ENCODE peak calls at places on chromosomes 16 and 17, in six cellular contexts. One of them, this sample, is unnamed.

GRCh38 chr17:17664073-17664470 is 17.2 kb upstream of the RAI1 start:
- DNase-seq in breast epithelium: no peak
- DNase-seq in neural progenitor cell: no peak
- DNase-seq in upper lobe of left lung: no peak
- DNase-seq in tibial artery: no peak
- DNase-seq in cardiac muscle cell: no peak
- DNase-seq in this sample: no peak

GRCh38 chr17:67105213-67105612 is 60.9 kb downstream of the CACNG1 start:
- DNase-seq in cardiac muscle cell: peak; percentile 80
- DNase-seq in neural progenitor cell: no peak
- DNase-seq in upper lobe of left lung: no peak
- DNase-seq in tibial artery: no peak
- DNase-seq in breast epithelium: no peak
- DNase-seq in this sample: no peak

GRCh38 chr16:82368041-82368440 is 198.0 kb upstream of the MPHOSPH6 start:
- DNase-seq in breast epithelium: no peak
- DNase-seq in upper lobe of left lung: no peak
- DNase-seq in tibial artery: no peak
- DNase-seq in cardiac muscle cell: peak; percentile 35
- DNase-seq in neural progenitor cell: peak; percentile 52
- DNase-seq in this sample: no peak

GRCh38 chr17:866568-867087 is 84.5 kb downstream of the MRM3 start:
- DNase-seq in tibial artery: no peak
- DNase-seq in upper lobe of left lung: no peak
- DNase-seq in cardiac muscle cell: no peak
- DNase-seq in breast epithelium: no peak
- DNase-seq in neural progenitor cell: no peak
- DNase-seq in this sample: no peak

GRCh38 chr17:70071127-70071526 is 3.9 kb upstream of the KCNJ16 start:
- DNase-seq in cardiac muscle cell: no peak
- DNase-seq in breast epithelium: no peak
- DNase-seq in upper lobe of left lung: no peak
- DNase-seq in neural progenitor cell: no peak
- DNase-seq in tibial artery: no peak
- DNase-seq in this sample: no peak

GRCh38 chr16:68086336-68086821 is 1.2 kb downstream of the NFATC3 start:
- DNase-seq in cardiac muscle cell: peak; percentile 33
- DNase-seq in tibial artery: no peak
- DNase-seq in upper lobe of left lung: no peak
- DNase-seq in breast epithelium: no peak
- DNase-seq in neural progenitor cell: peak; percentile 52
- DNase-seq in this sample: no peak

GRCh38 chr17:9802294-9802693 is 10.9 kb upstream of the DHRS7C start:
- DNase-seq in neural progenitor cell: no peak
- DNase-seq in tibial artery: no peak
- DNase-seq in breast epithelium: no peak
- DNase-seq in cardiac muscle cell: peak; percentile 13
- DNase-seq in upper lobe of left lung: no peak
- DNase-seq in this sample: no peak

GRCh38 chr17:951388-952132 is 28.0 kb downstream of the NXN start:
- DNase-seq in cardiac muscle cell: peak; percentile 76
- DNase-seq in breast epithelium: no peak
- DNase-seq in neural progenitor cell: peak; percentile 77
- DNase-seq in upper lobe of left lung: peak; percentile 76
- DNase-seq in tibial artery: no peak
- DNase-seq in this sample: peak; percentile 67

GRCh38 chr16:71894229-71894920 is 956 bp upstream of the IST1 start:
- DNase-seq in tibial artery: peak; percentile 74
- DNase-seq in neural progenitor cell: peak; percentile 79
- DNase-seq in breast epithelium: peak; percentile 57
- DNase-seq in upper lobe of left lung: no peak
- DNase-seq in cardiac muscle cell: peak; percentile 69
- DNase-seq in this sample: peak; percentile 47
- TF ChIP-seq CTCF in tibial artery: no peak
- TF ChIP-seq CTCF in neural progenitor cell: peak; percentile 7
- TF ChIP-seq CTCF in breast epithelium: no peak
- TF ChIP-seq CTCF in upper lobe of left lung: no peak
- TF ChIP-seq CTCF in cardiac muscle cell: no peak
- TF ChIP-seq CTCF in this sample: peak; percentile 24

DNA sequence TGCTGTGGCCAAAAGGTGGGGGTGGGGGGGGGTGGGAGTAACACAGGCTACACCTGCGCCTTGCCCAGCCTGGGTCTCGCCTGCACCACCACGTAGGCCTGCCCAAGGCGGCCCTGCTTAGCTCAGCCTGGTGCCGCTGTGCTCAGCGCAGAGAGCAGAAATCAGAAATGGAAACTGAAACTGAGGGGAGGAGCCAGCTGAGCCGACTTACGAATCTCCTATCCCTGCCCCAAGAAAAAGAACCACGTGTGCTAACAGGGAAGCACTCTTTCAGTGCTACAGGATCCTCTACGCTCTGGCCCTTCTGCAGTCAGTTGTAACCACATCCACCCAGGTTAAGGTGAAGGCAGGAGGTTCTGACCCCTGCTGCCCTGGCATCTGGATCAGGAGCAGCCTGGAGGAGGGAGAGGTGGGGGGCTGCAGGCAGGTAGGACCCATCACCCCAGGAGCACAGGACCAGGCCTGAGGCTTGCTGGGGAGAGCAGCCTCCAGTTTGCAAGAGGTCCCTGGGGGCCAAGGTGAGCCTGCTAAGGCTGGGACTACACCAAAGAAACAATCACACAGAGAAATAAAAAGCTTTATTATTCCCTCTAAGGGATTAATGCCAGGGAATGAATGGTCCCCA is at the start of gene DHX58:
- DNase-seq in cardiac muscle cell: peak; percentile 88
- DNase-seq in upper lobe of left lung: peak; percentile 86
- DNase-seq in neural progenitor cell: no peak
- DNase-seq in tibial artery: peak; percentile 86
- DNase-seq in breast epithelium: no peak
- DNase-seq in this sample: no peak
- H3K4me3 ChIP-seq in cardiac muscle cell: no peak within 1 kb of the TSS
- H3K4me3 ChIP-seq in upper lobe of left lung: peak within 1 kb of the TSS; percentile 75
- H3K4me3 ChIP-seq in neural progenitor cell: no peak within 1 kb of the TSS
- H3K4me3 ChIP-seq in tibial artery: peak within 1 kb of the TSS; percentile 56
- H3K4me3 ChIP-seq in breast epithelium: peak within 1 kb of the TSS; percentile 57
- H3K4me3 ChIP-seq in this sample: peak within 1 kb of the TSS; percentile 66

GRCh38 chr17:45950888-45951287 is 48.2 kb upstream of the STH start:
- DNase-seq in breast epithelium: peak; percentile 31
- DNase-seq in neural progenitor cell: no peak
- DNase-seq in tibial artery: no peak
- DNase-seq in cardiac muscle cell: no peak
- DNase-seq in upper lobe of left lung: no peak
- DNase-seq in this sample: no peak

GRCh38 chr17:45946841-45947256 is 52.2 kb upstream of the STH start:
- DNase-seq in cardiac muscle cell: peak; percentile 74
- DNase-seq in upper lobe of left lung: no peak
- DNase-seq in breast epithelium: peak; percentile 19
- DNase-seq in neural progenitor cell: no peak
- DNase-seq in tibial artery: no peak
- DNase-seq in this sample: no peak

GRCh38 chr17:45949755-45950320 is 49.2 kb upstream of the STH start:
- DNase-seq in breast epithelium: peak; percentile 37
- DNase-seq in tibial artery: no peak
- DNase-seq in upper lobe of left lung: no peak
- DNase-seq in neural progenitor cell: no peak
- DNase-seq in cardiac muscle cell: no peak
- DNase-seq in this sample: no peak

GRCh38 chr17:45948498-45948880 is 50.6 kb upstream of the STH start:
- DNase-seq in upper lobe of left lung: no peak
- DNase-seq in tibial artery: no peak
- DNase-seq in breast epithelium: peak; percentile 2
- DNase-seq in cardiac muscle cell: peak; percentile 10
- DNase-seq in neural progenitor cell: no peak
- DNase-seq in this sample: no peak

GRCh38 chr17:45948881-45949624 is 50.0 kb upstream of the STH start:
- DNase-seq in neural progenitor cell: peak; percentile 86
- DNase-seq in breast epithelium: peak; percentile 74
- DNase-seq in tibial artery: peak; percentile 80
- DNase-seq in cardiac muscle cell: peak; percentile 74
- DNase-seq in upper lobe of left lung: peak; percentile 95
- DNase-seq in this sample: no peak
- TF ChIP-seq CTCF in neural progenitor cell: peak; percentile 71
- TF ChIP-seq CTCF in breast epithelium: peak; percentile 41
- TF ChIP-seq CTCF in tibial artery: peak; percentile 76
- TF ChIP-seq CTCF in cardiac muscle cell: peak; percentile 91
- TF ChIP-seq CTCF in upper lobe of left lung: peak; percentile 63
- TF ChIP-seq CTCF in this sample: peak; percentile 76

DNA sequence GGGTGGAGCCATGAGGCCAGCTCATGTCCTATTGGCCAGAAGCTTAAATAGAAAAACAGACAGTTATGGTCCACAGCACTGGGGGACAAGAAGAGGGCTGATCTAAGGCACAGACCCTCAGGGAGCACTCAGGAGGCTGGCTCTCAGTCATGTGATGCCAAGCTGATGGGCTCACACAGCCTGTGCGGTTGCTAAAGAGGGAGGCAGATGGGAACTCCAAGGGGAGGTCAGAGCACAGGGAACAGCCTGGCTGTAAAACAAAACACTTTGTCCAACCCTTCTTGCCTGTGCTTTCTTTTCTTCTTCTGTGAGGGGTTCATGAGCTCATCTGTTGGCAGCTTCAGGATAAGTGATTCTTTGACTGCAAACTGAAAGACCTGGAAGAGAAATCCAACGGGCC is 27.2 kb downstream of the CNTNAP1 start:
- DNase-seq in cardiac muscle cell: no peak
- DNase-seq in breast epithelium: no peak
- DNase-seq in neural progenitor cell: no peak
- DNase-seq in upper lobe of left lung: no peak
- DNase-seq in tibial artery: no peak
- DNase-seq in this sample: no peak
- H3K4me3 ChIP-seq in cardiac muscle cell: no peak overlapping the region
- H3K4me3 ChIP-seq in breast epithelium: no peak overlapping the region
- H3K4me3 ChIP-seq in neural progenitor cell: no peak overlapping the region
- H3K4me3 ChIP-seq in upper lobe of left lung: no peak overlapping the region
- H3K4me3 ChIP-seq in tibial artery: no peak overlapping the region
- H3K4me3 ChIP-seq in this sample: no peak overlapping the region

GRCh38 chr16:27228036-27228435 is 24.7 kb downstream of the KDM8 start:
- DNase-seq in cardiac muscle cell: no peak
- DNase-seq in tibial artery: no peak
- DNase-seq in upper lobe of left lung: no peak
- DNase-seq in neural progenitor cell: no peak
- DNase-seq in breast epithelium: no peak
- DNase-seq in this sample: no peak

GRCh38 chr16:27226976-27227705 is 23.8 kb downstream of the KDM8 start:
- DNase-seq in tibial artery: no peak
- DNase-seq in upper lobe of left lung: no peak
- DNase-seq in cardiac muscle cell: no peak
- DNase-seq in neural progenitor cell: no peak
- DNase-seq in breast epithelium: no peak
- DNase-seq in this sample: no peak

GRCh38 chr16:27230562-27230991 is 27.3 kb downstream of the KDM8 start:
- DNase-seq in neural progenitor cell: no peak
- DNase-seq in tibial artery: no peak
- DNase-seq in upper lobe of left lung: no peak
- DNase-seq in breast epithelium: no peak
- DNase-seq in cardiac muscle cell: no peak
- DNase-seq in this sample: no peak

GRCh38 chr16:27229891-27230470 is 26.7 kb downstream of the KDM8 start:
- DNase-seq in breast epithelium: no peak
- DNase-seq in upper lobe of left lung: no peak
- DNase-seq in tibial artery: no peak
- DNase-seq in neural progenitor cell: no peak
- DNase-seq in cardiac muscle cell: no peak
- DNase-seq in this sample: no peak

GRCh38 chr16:27228621-27229501 is 25.5 kb downstream of the KDM8 start:
- DNase-seq in breast epithelium: no peak
- DNase-seq in tibial artery: no peak
- DNase-seq in neural progenitor cell: no peak
- DNase-seq in upper lobe of left lung: no peak
- DNase-seq in cardiac muscle cell: no peak
- DNase-seq in this sample: no peak
- TF ChIP-seq CTCF in breast epithelium: no peak
- TF ChIP-seq CTCF in tibial artery: no peak
- TF ChIP-seq CTCF in neural progenitor cell: no peak
- TF ChIP-seq CTCF in upper lobe of left lung: no peak
- TF ChIP-seq CTCF in cardiac muscle cell: no peak
- TF ChIP-seq CTCF in this sample: no peak

GRCh38 chr17:80475949-80476876 is at the start of gene NPTX1:
- DNase-seq in breast epithelium: no peak
- DNase-seq in upper lobe of left lung: peak; percentile 83
- DNase-seq in tibial artery: no peak
- DNase-seq in cardiac muscle cell: peak; percentile 15
- DNase-seq in neural progenitor cell: peak; percentile 67
- DNase-seq in this sample: no peak
- H3K4me3 ChIP-seq in breast epithelium: peak within 1 kb of the TSS; percentile 4
- H3K4me3 ChIP-seq in upper lobe of left lung: peak within 1 kb of the TSS; percentile 42
- H3K4me3 ChIP-seq in tibial artery: peak within 1 kb of the TSS; percentile 15
- H3K4me3 ChIP-seq in cardiac muscle cell: peak within 1 kb of the TSS; percentile 20
- H3K4me3 ChIP-seq in neural progenitor cell: peak within 1 kb of the TSS; percentile 54
- H3K4me3 ChIP-seq in this sample: peak within 1 kb of the TSS; percentile 25

GRCh38 chr16:58107228-58107627 is 22.0 kb downstream of the CFAP20 start:
- DNase-seq in cardiac muscle cell: no peak
- DNase-seq in neural progenitor cell: no peak
- DNase-seq in breast epithelium: no peak
- DNase-seq in tibial artery: no peak
- DNase-seq in upper lobe of left lung: no peak
- DNase-seq in this sample: no peak
- TF ChIP-seq CTCF in cardiac muscle cell: no peak
- TF ChIP-seq CTCF in neural progenitor cell: no peak
- TF ChIP-seq CTCF in breast epithelium: no peak
- TF ChIP-seq CTCF in tibial artery: no peak
- TF ChIP-seq CTCF in upper lobe of left lung: no peak
- TF ChIP-seq CTCF in this sample: peak; percentile 12

DNA sequence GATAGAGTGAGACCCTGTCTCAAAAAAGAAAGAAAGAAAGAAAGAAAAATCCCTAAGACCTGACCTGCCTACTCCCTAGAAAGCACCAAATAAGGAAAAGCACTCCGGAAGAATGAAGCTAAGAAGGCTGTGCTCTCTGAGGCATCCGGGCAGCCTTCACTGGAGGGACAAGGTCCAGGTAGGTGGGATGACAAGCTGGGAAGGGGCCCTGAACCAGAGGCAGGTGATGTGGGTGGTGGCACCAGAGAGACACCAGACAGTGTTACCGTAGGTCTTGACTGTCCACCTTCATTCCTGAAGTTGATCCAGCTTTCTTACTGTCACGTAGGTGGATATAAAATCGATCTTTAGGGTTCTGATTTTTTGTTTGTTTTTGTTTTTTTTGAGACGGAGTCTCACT is 26.3 kb downstream of the SMTNL2 start:
- DNase-seq in tibial artery: no peak
- DNase-seq in neural progenitor cell: no peak
- DNase-seq in upper lobe of left lung: no peak
- DNase-seq in cardiac muscle cell: no peak
- DNase-seq in breast epithelium: no peak
- DNase-seq in this sample: no peak
- H3K4me3 ChIP-seq in tibial artery: no peak overlapping the region
- H3K4me3 ChIP-seq in neural progenitor cell: no peak overlapping the region
- H3K4me3 ChIP-seq in upper lobe of left lung: peak overlapping the region; percentile 39
- H3K4me3 ChIP-seq in cardiac muscle cell: no peak overlapping the region
- H3K4me3 ChIP-seq in breast epithelium: no peak overlapping the region
- H3K4me3 ChIP-seq in this sample: no peak overlapping the region

This sample was measured in epithelial cell of proximal tubule.